ENCODE peak calls at places on chromosomes 5 and 9, in seven cellular contexts. R is transverse colon, A is stomach, H is suprapubic skin, M is sigmoid colon, I is HepG2, G is K562. B is an unnamed sample.

GRCh38 chr9:92631452-92632211 is 38.3 kb downstream of the IPPK start:
- DNase-seq in A (no peak), M (peak; percentile 21), H (no peak), R (no peak), G (no peak), I (no peak), B (peak; percentile 74)

GRCh38 chr9:4079906-4080305 is 220.0 kb downstream of the GLIS3 start:
- DNase-seq in M (no peak), A (no peak), H (no peak), R (no peak), G (no peak), I (no peak), B (no peak)

GRCh38 chr5:36876389-36876964 is at the start of gene NIPBL:
- DNase-seq in A (peak; percentile 91), I (peak; percentile 92), R (peak; percentile 92), G (peak; percentile 98), H (peak; percentile 95), M (peak; percentile 96), B (peak; percentile 97)

GRCh38 chr5:158599132-158599531 is 500.6 kb downstream of the EBF1 start:
- DNase-seq in G (no peak), M (no peak), H (no peak), I (no peak), A (no peak), R (no peak), B (no peak)

GRCh38 chr5:173714551-173715428 is 98.3 kb upstream of the BOD1 start:
- DNase-seq in M (no peak), R (no peak), G (peak; percentile 60), I (no peak), A (no peak), H (no peak), B (no peak)

GRCh38 chr5:133348406-133348805 is 263.9 kb downstream of the FSTL4 start:
- DNase-seq in G (no peak), I (no peak), M (peak; percentile 40), H (no peak), R (no peak), A (no peak), B (no peak)

GRCh38 chr9:89654025-89654662 is 49.3 kb downstream of the GADD45G start:
- DNase-seq in R (no peak), G (no peak), M (peak; percentile 70), I (no peak), A (no peak), H (no peak), B (no peak)

GRCh38 chr5:95808013-95808685 is 14.4 kb downstream of the GLRX start:
- DNase-seq in R (peak; percentile 74), H (no peak), M (no peak), A (no peak), I (no peak), G (no peak), B (no peak)

GRCh38 chr9:131609116-131609830 is 64.0 kb downstream of the PRRT1B start:
- DNase-seq in M (peak; percentile 89), G (no peak), I (no peak), A (peak; percentile 44), R (no peak), H (no peak), B (no peak)

GRCh38 chr5:80164799-80165198 is 91.0 kb downstream of the SERINC5 start:
- DNase-seq in I (no peak), M (no peak), G (no peak), R (no peak), H (no peak), A (no peak), B (no peak)

GRCh38 chr9:120724757-120725156 is 10.5 kb upstream of the MEGF9 start:
- DNase-seq in I (no peak), R (no peak), G (no peak), A (no peak), H (no peak), M (no peak), B (peak; percentile 62)

GRCh38 chr5:66896207-66896606 is 300.0 kb downstream of the MAST4 start:
- DNase-seq in A (no peak), R (no peak), M (no peak), G (peak; percentile 16), H (no peak), I (no peak), B (no peak)

DNA sequence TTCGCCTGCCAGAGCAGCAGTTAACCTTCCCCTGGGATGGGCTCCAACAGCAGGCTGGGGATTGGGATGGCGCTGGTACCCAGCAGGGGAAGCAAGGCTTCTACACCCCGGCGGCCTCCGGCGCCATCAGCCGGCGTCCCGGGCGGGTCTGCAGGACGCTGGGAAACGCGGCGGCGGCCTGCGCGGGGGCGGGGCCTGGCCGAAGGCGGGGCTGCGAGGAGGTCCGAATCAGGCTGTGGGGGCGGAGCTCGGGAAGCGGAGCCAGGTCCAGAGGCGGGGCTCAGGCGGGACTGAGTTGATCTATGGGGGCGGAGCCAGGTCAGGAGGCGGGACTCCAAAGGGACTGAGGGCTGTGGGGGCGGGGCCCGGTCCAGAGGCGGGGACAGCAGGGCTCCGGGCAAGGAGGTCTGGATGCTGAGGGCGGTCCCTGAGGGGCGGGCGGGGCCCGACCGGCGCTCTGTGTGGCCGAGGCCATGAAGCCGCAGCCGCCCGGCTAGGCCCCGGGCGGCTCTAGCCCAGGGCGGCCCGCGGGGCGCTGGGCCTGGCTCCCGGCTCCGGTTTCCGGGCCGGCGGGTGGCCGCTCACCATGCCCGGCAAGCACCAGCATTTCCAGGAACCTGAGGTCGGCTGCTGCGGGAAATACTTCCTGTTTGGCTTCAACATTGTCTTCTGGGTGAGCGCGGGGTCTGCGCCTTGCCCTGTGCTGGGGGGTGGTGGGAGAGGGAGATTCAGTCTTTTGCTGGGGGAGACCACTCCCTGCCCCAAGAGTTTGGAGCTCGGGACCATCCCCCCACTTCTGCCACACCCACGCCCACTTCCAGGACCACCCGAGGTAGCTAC is at the start of gene TSPAN17:
- DNase-seq in I (peak; percentile 96), R (peak; percentile 100), H (peak; percentile 100), A (peak; percentile 100), G (peak; percentile 99), M (peak; percentile 100), B (peak; percentile 100)
- TF ChIP-seq POLR2A in I (peak; percentile 82), R (peak; percentile 47), H (no peak), A (no peak), G (peak; percentile 89), M (peak; percentile 11), B (no peak)

GRCh38 chr9:124652203-124652992 is 118.7 kb downstream of the NR6A1 start:
- DNase-seq in M (no peak), H (no peak), I (no peak), A (no peak), R (no peak), G (no peak), B (no peak)
- TF ChIP-seq POLR2AphosphoS5 in M (no peak), H (no peak), I (no peak), A (no peak), R (no peak), G (no peak), B (no peak)

DNA sequence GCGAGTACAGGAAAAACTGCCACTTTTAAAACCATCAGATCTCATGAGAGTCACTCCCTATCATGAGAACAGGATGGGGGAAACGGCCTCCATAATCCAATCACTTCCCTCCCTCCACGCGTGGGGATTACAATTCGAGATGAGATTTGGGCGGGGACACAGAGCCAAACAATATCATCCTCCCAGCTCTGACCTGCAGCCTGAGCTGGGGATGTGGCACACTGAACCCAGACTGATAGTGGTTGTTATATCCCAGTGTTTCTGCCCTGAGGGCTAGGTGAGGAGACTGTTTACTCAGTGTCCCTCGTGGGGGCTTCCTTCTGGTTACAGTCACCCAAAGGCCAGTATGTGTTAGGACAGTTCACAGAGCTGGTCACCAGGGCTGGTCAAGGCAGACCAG is 488.4 kb downstream of the KDM4C start:
- DNase-seq in R (no peak), A (no peak), M (no peak), I (no peak), G (no peak), H (no peak), B (peak; percentile 84)
- TF ChIP-seq EP300 in R (no peak), A (no peak), M (no peak), I (no peak), G (no peak), H (no peak), B (no peak)

GRCh38 chr5:163916376-163916775 is 411.0 kb downstream of the MAT2B start:
- DNase-seq in R (peak; percentile 39), M (no peak), I (no peak), A (no peak), H (no peak), G (no peak), B (no peak)
- TF ChIP-seq POLR2A in R (no peak), M (no peak), I (no peak), A (no peak), H (no peak), G (no peak), B (no peak)

DNA sequence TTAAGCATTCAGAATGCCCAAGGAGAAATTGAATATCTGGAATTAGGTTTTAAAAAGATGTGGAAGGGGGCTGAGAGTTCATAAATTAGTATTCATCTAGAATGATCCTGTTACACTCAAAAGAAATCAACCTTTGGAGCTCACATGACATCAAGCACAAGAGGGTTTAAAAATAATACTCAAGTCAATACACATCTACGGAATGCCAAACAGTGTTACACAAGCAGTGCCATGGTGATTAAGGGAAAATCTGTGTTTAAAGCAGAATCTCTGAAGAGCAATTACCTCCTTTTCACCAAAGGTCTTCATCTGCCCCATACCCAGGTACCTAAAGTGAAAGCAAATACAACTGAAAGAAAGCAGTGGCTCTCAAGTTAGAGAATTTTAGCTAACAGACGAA is 261.6 kb downstream of the NFIB start:
- DNase-seq in R (no peak), G (no peak), M (no peak), H (no peak), I (no peak), A (no peak), B (no peak)
- TF ChIP-seq POLR2AphosphoS5 in R (no peak), G (no peak), M (no peak), H (no peak), I (no peak), A (no peak), B (no peak)

GRCh38 chr5:125006011-125006685 is 259.7 kb upstream of the ZNF608 start:
- DNase-seq in A (no peak), I (no peak), H (no peak), R (no peak), G (no peak), M (no peak), B (no peak)
- TF ChIP-seq EP300 in A (no peak), I (no peak), H (no peak), R (no peak), G (no peak), M (no peak), B (no peak)

DNA sequence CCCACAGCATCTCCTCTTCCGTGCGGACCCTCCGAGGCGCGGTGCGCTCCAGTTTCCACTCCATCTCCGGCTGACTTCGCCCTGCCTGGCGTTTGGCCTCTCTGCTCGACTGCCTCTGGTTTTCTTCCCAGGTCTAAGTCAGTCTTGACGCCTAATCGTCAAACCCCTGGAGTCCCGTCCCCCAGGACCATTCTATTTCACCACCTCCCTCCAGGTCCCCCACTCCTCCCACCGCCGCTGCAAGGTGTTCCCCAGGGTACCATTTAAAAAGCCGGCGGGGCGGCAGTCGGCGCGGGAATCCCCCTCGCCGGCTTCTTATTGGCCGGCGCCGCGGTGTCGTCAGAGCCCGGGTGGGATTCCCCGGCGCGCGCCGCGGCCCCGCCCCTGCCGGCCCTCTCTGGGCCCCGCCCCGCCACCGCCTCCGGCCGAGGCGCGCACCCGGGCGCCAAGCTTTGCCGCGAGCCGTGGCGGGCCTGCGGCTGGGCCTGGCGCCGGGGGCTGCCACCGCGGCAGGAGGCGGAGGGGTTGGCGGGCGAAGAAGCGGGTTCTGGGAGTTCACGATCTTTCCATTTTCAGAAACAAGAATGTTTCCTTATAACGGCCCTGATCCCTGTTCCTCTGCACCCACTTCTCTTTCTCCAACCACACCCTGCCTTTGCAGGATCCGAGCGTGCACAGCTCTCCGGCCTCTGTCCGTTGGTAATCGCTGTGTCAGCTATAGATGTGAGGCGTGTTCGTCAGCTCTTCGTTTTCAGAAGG is at the start of gene CDC20B:
- DNase-seq in A (peak; percentile 78), M (peak; percentile 78), I (peak; percentile 23), H (no peak), G (peak; percentile 78), R (peak; percentile 81), B (peak; percentile 89)
- TF ChIP-seq POLR2A in A (no peak), M (no peak), I (no peak), H (no peak), G (peak; percentile 51), R (no peak), B (no peak)

GRCh38 chr5:100595152-100595811 is 60.1 kb downstream of the FAM174A start:
- DNase-seq in A (peak; percentile 32), I (peak; percentile 53), R (peak; percentile 12), M (no peak), G (peak; percentile 9), H (no peak), B (no peak)
- TF ChIP-seq POLR2AphosphoS5 in A (no peak), I (no peak), R (no peak), M (no peak), G (no peak), H (no peak), B (no peak)